ENCODE peak calls at places on chromosomes 3 and 15, in ten cellular contexts. One of them, this sample, is unnamed.

GRCh38 chr15:56244811-56245576 is 1.3 kb upstream of the RFX7 start:
- DNase-seq in AG10803: no peak
- DNase-seq in HepG2: peak; percentile 85
- DNase-seq in DND-41: peak; percentile 76
- DNase-seq in kidney epithelial cell: no peak
- DNase-seq in neural crest cell: no peak
- DNase-seq in transverse colon: peak; percentile 45
- DNase-seq in ovary: peak; percentile 15
- DNase-seq in endodermal cell: peak; percentile 64
- DNase-seq in progenitor cell of endocrine pancreas: no peak
- DNase-seq in this sample: no peak

GRCh38 chr3:69740103-69741021 is 1.1 kb downstream of the MITF start:
- DNase-seq in DND-41: no peak
- DNase-seq in AG10803: no peak
- DNase-seq in neural crest cell: no peak
- DNase-seq in transverse colon: peak; percentile 59
- DNase-seq in endodermal cell: peak; percentile 91
- DNase-seq in HepG2: no peak
- DNase-seq in progenitor cell of endocrine pancreas: peak; percentile 53
- DNase-seq in kidney epithelial cell: no peak
- DNase-seq in ovary: peak; percentile 51
- DNase-seq in this sample: no peak

GRCh38 chr3:48560648-48561018 is 2.9 kb downstream of the UCN2 start:
- DNase-seq in progenitor cell of endocrine pancreas: no peak
- DNase-seq in AG10803: no peak
- DNase-seq in endodermal cell: no peak
- DNase-seq in ovary: no peak
- DNase-seq in HepG2: no peak
- DNase-seq in transverse colon: no peak
- DNase-seq in kidney epithelial cell: no peak
- DNase-seq in neural crest cell: no peak
- DNase-seq in DND-41: no peak
- DNase-seq in this sample: no peak

GRCh38 chr3:53350652-53351051 is 3.3 kb upstream of the DCP1A start:
- DNase-seq in neural crest cell: no peak
- DNase-seq in transverse colon: peak; percentile 59
- DNase-seq in AG10803: no peak
- DNase-seq in progenitor cell of endocrine pancreas: no peak
- DNase-seq in HepG2: peak; percentile 14
- DNase-seq in ovary: no peak
- DNase-seq in kidney epithelial cell: no peak
- DNase-seq in endodermal cell: peak; percentile 58
- DNase-seq in DND-41: peak; percentile 17
- DNase-seq in this sample: no peak

GRCh38 chr3:184227481-184227935 is 1.9 kb upstream of the VWA5B2 start:
- DNase-seq in ovary: no peak
- DNase-seq in AG10803: no peak
- DNase-seq in transverse colon: peak; percentile 28
- DNase-seq in endodermal cell: peak; percentile 86
- DNase-seq in progenitor cell of endocrine pancreas: no peak
- DNase-seq in kidney epithelial cell: no peak
- DNase-seq in neural crest cell: peak; percentile 28
- DNase-seq in HepG2: peak; percentile 44
- DNase-seq in DND-41: peak; percentile 63
- DNase-seq in this sample: no peak

GRCh38 chr3:100606894-100607512 is 2.4 kb upstream of the ADGRG7 start:
- DNase-seq in progenitor cell of endocrine pancreas: no peak
- DNase-seq in AG10803: no peak
- DNase-seq in endodermal cell: no peak
- DNase-seq in HepG2: no peak
- DNase-seq in kidney epithelial cell: no peak
- DNase-seq in transverse colon: no peak
- DNase-seq in DND-41: no peak
- DNase-seq in ovary: no peak
- DNase-seq in neural crest cell: no peak
- DNase-seq in this sample: no peak

GRCh38 chr15:89998141-89998661 is 2.9 kb upstream of the ZNF710 start:
- DNase-seq in progenitor cell of endocrine pancreas: peak; percentile 28
- DNase-seq in kidney epithelial cell: no peak
- DNase-seq in neural crest cell: no peak
- DNase-seq in HepG2: peak; percentile 69
- DNase-seq in transverse colon: no peak
- DNase-seq in DND-41: no peak
- DNase-seq in endodermal cell: no peak
- DNase-seq in AG10803: peak; percentile 52
- DNase-seq in ovary: no peak
- DNase-seq in this sample: no peak

GRCh38 chr3:141788147-141788546 is 24.9 kb downstream of the GRK7 start:
- DNase-seq in endodermal cell: no peak
- DNase-seq in AG10803: no peak
- DNase-seq in kidney epithelial cell: no peak
- DNase-seq in transverse colon: no peak
- DNase-seq in progenitor cell of endocrine pancreas: no peak
- DNase-seq in HepG2: no peak
- DNase-seq in neural crest cell: no peak
- DNase-seq in DND-41: no peak
- DNase-seq in ovary: no peak
- DNase-seq in this sample: no peak

GRCh38 chr3:197600796-197601565 is 45.2 kb upstream of the BDH1 start:
- DNase-seq in neural crest cell: no peak
- DNase-seq in AG10803: no peak
- DNase-seq in ovary: no peak
- DNase-seq in endodermal cell: no peak
- DNase-seq in HepG2: no peak
- DNase-seq in progenitor cell of endocrine pancreas: no peak
- DNase-seq in DND-41: no peak
- DNase-seq in kidney epithelial cell: peak; percentile 14
- DNase-seq in transverse colon: no peak
- DNase-seq in this sample: no peak

GRCh38 chr3:81622395-81622794 is 139.1 kb downstream of the GBE1 start:
- DNase-seq in endodermal cell: no peak
- DNase-seq in AG10803: peak; percentile 38
- DNase-seq in ovary: no peak
- DNase-seq in HepG2: no peak
- DNase-seq in neural crest cell: no peak
- DNase-seq in progenitor cell of endocrine pancreas: no peak
- DNase-seq in transverse colon: no peak
- DNase-seq in kidney epithelial cell: no peak
- DNase-seq in DND-41: no peak
- DNase-seq in this sample: no peak

GRCh38 chr3:188964957-188965356 is 206.8 kb upstream of the TPRG1 start:
- DNase-seq in ovary: no peak
- DNase-seq in AG10803: no peak
- DNase-seq in DND-41: no peak
- DNase-seq in progenitor cell of endocrine pancreas: no peak
- DNase-seq in endodermal cell: no peak
- DNase-seq in kidney epithelial cell: no peak
- DNase-seq in neural crest cell: no peak
- DNase-seq in transverse colon: no peak
- DNase-seq in HepG2: no peak
- DNase-seq in this sample: no peak

GRCh38 chr15:80911821-80912220 is 77.8 kb downstream of the MESD start:
- DNase-seq in ovary: no peak
- DNase-seq in kidney epithelial cell: no peak
- DNase-seq in transverse colon: peak; percentile 15
- DNase-seq in neural crest cell: no peak
- DNase-seq in HepG2: no peak
- DNase-seq in endodermal cell: no peak
- DNase-seq in DND-41: no peak
- DNase-seq in AG10803: no peak
- DNase-seq in progenitor cell of endocrine pancreas: no peak
- DNase-seq in this sample: no peak

GRCh38 chr3:14545251-14545635 is 5.1 kb upstream of the GRIP2 start:
- DNase-seq in DND-41: no peak
- DNase-seq in neural crest cell: no peak
- DNase-seq in kidney epithelial cell: no peak
- DNase-seq in ovary: no peak
- DNase-seq in HepG2: no peak
- DNase-seq in transverse colon: no peak
- DNase-seq in endodermal cell: no peak
- DNase-seq in AG10803: no peak
- DNase-seq in progenitor cell of endocrine pancreas: no peak
- DNase-seq in this sample: no peak

GRCh38 chr3:61372723-61373122 is 121.5 kb upstream of the FHIT start:
- DNase-seq in transverse colon: no peak
- DNase-seq in kidney epithelial cell: no peak
- DNase-seq in HepG2: no peak
- DNase-seq in endodermal cell: no peak
- DNase-seq in AG10803: no peak
- DNase-seq in neural crest cell: no peak
- DNase-seq in DND-41: no peak
- DNase-seq in progenitor cell of endocrine pancreas: no peak
- DNase-seq in ovary: no peak
- DNase-seq in this sample: no peak

DNA sequence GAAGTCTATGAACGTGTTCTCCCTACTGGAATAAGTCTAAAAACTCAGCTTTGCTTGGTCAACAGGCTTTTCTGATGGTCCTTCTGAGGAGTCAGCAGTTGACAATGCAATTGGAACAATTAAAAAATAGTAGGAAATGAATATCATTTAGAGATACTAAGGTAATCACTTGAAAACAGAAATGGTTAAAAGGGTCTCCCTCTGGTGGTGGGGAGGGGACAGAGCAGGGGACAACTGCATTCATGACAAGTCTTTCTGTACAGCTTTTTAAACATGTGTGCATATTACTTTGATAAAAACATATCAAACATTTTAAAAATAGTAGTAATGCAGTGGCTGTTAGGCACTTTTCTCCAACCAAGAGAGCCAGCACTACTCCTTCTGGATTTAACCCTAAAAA is 119.9 kb upstream of the FHIT start:
- DNase-seq in ovary: no peak
- DNase-seq in DND-41: peak; percentile 46
- DNase-seq in AG10803: no peak
- DNase-seq in kidney epithelial cell: no peak
- DNase-seq in progenitor cell of endocrine pancreas: no peak
- DNase-seq in endodermal cell: peak; percentile 64
- DNase-seq in transverse colon: no peak
- DNase-seq in HepG2: peak; percentile 10
- DNase-seq in neural crest cell: peak; percentile 36
- DNase-seq in this sample: no peak
- TF ChIP-seq CTCF in ovary: no peak
- TF ChIP-seq CTCF in DND-41: peak; percentile 81
- TF ChIP-seq CTCF in AG10803: peak; percentile 39
- TF ChIP-seq CTCF in kidney epithelial cell: peak; percentile 77
- TF ChIP-seq CTCF in progenitor cell of endocrine pancreas: peak; percentile 83
- TF ChIP-seq CTCF in endodermal cell: peak; percentile 96
- TF ChIP-seq CTCF in transverse colon: peak; percentile 28
- TF ChIP-seq CTCF in HepG2: peak; percentile 61
- TF ChIP-seq CTCF in neural crest cell: peak; percentile 78
- TF ChIP-seq CTCF in this sample: peak; percentile 61

DNA sequence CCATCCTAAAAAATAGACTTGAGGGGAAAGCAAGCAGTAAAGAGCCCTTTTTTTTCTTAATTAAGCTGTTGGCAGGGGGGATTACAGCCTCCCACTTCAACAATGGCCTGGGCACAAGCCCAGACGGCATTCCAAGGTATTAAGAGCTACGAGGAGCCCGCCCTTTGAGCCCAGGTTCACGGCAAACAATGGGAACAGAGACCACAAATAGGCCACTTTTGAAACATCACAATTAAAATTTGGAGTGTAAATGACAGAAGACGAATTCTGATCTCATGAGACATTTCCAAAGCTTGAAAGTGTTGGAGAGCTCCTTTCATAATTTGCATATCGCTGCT is 8.9 kb downstream of the CHSY1 start:
- DNase-seq in DND-41: no peak
- DNase-seq in neural crest cell: no peak
- DNase-seq in progenitor cell of endocrine pancreas: no peak
- DNase-seq in AG10803: no peak
- DNase-seq in ovary: no peak
- DNase-seq in HepG2: no peak
- DNase-seq in transverse colon: no peak
- DNase-seq in endodermal cell: peak; percentile 53
- DNase-seq in kidney epithelial cell: no peak
- DNase-seq in this sample: no peak
- TF ChIP-seq CTCF in DND-41: no peak
- TF ChIP-seq CTCF in neural crest cell: no peak
- TF ChIP-seq CTCF in progenitor cell of endocrine pancreas: no peak
- TF ChIP-seq CTCF in AG10803: no peak
- TF ChIP-seq CTCF in ovary: no peak
- TF ChIP-seq CTCF in HepG2: no peak
- TF ChIP-seq CTCF in transverse colon: no peak
- TF ChIP-seq CTCF in endodermal cell: no peak
- TF ChIP-seq CTCF in kidney epithelial cell: no peak
- TF ChIP-seq CTCF in this sample: no peak

GRCh38 chr3:79006077-79006476 is 761.7 kb downstream of the ROBO1 start:
- DNase-seq in HepG2: no peak
- DNase-seq in neural crest cell: no peak
- DNase-seq in AG10803: no peak
- DNase-seq in ovary: no peak
- DNase-seq in progenitor cell of endocrine pancreas: no peak
- DNase-seq in transverse colon: no peak
- DNase-seq in DND-41: no peak
- DNase-seq in kidney epithelial cell: no peak
- DNase-seq in endodermal cell: no peak
- DNase-seq in this sample: no peak

GRCh38 chr3:79001255-79001654 is 766.5 kb downstream of the ROBO1 start:
- DNase-seq in kidney epithelial cell: no peak
- DNase-seq in endodermal cell: no peak
- DNase-seq in AG10803: no peak
- DNase-seq in DND-41: no peak
- DNase-seq in neural crest cell: no peak
- DNase-seq in transverse colon: no peak
- DNase-seq in ovary: no peak
- DNase-seq in HepG2: no peak
- DNase-seq in progenitor cell of endocrine pancreas: no peak
- DNase-seq in this sample: no peak

GRCh38 chr3:79002465-79003372 is 765.1 kb downstream of the ROBO1 start:
- DNase-seq in progenitor cell of endocrine pancreas: no peak
- DNase-seq in kidney epithelial cell: no peak
- DNase-seq in ovary: no peak
- DNase-seq in AG10803: no peak
- DNase-seq in transverse colon: no peak
- DNase-seq in DND-41: no peak
- DNase-seq in neural crest cell: no peak
- DNase-seq in endodermal cell: no peak
- DNase-seq in HepG2: no peak
- DNase-seq in this sample: no peak

GRCh38 chr3:79005084-79005483 is 762.7 kb downstream of the ROBO1 start:
- DNase-seq in HepG2: no peak
- DNase-seq in AG10803: no peak
- DNase-seq in DND-41: no peak
- DNase-seq in ovary: no peak
- DNase-seq in transverse colon: no peak
- DNase-seq in neural crest cell: no peak
- DNase-seq in kidney epithelial cell: no peak
- DNase-seq in progenitor cell of endocrine pancreas: no peak
- DNase-seq in endodermal cell: no peak
- DNase-seq in this sample: no peak

GRCh38 chr3:79003994-79004393 is 763.8 kb downstream of the ROBO1 start:
- DNase-seq in DND-41: no peak
- DNase-seq in endodermal cell: no peak
- DNase-seq in progenitor cell of endocrine pancreas: no peak
- DNase-seq in neural crest cell: no peak
- DNase-seq in AG10803: no peak
- DNase-seq in transverse colon: no peak
- DNase-seq in HepG2: no peak
- DNase-seq in kidney epithelial cell: no peak
- DNase-seq in ovary: no peak
- DNase-seq in this sample: no peak
- TF ChIP-seq CTCF in DND-41: no peak
- TF ChIP-seq CTCF in endodermal cell: peak; percentile 48
- TF ChIP-seq CTCF in progenitor cell of endocrine pancreas: peak; percentile 17
- TF ChIP-seq CTCF in neural crest cell: peak; percentile 34
- TF ChIP-seq CTCF in AG10803: no peak
- TF ChIP-seq CTCF in transverse colon: no peak
- TF ChIP-seq CTCF in HepG2: no peak
- TF ChIP-seq CTCF in kidney epithelial cell: no peak
- TF ChIP-seq CTCF in ovary: no peak
- TF ChIP-seq CTCF in this sample: no peak

GRCh38 chr3:44661189-44661588 is 12.7 kb downstream of the ZNF35 start:
- DNase-seq in AG10803: no peak
- DNase-seq in endodermal cell: no peak
- DNase-seq in transverse colon: no peak
- DNase-seq in kidney epithelial cell: no peak
- DNase-seq in progenitor cell of endocrine pancreas: no peak
- DNase-seq in HepG2: peak; percentile 5
- DNase-seq in neural crest cell: no peak
- DNase-seq in DND-41: no peak
- DNase-seq in ovary: no peak
- DNase-seq in this sample: no peak
- TF ChIP-seq CTCF in AG10803: peak; percentile 23
- TF ChIP-seq CTCF in endodermal cell: peak; percentile 59
- TF ChIP-seq CTCF in transverse colon: no peak
- TF ChIP-seq CTCF in kidney epithelial cell: no peak
- TF ChIP-seq CTCF in progenitor cell of endocrine pancreas: peak; percentile 19
- TF ChIP-seq CTCF in HepG2: no peak
- TF ChIP-seq CTCF in neural crest cell: peak; percentile 52
- TF ChIP-seq CTCF in DND-41: peak; percentile 49
- TF ChIP-seq CTCF in ovary: no peak
- TF ChIP-seq CTCF in this sample: no peak